ENCODE peak calls at places on chromosome 3, in seven cellular contexts. X, P, H, I, U, A and O are unnamed samples.

GRCh38 chr3:50147861-50148260 is 7.3 kb upstream of the SEMA3F start:
- DNase-seq in U (no peak), P (no peak), A (no peak), H (no peak), X (peak), I (no peak), O (no peak)

GRCh38 chr3:127762077-127762786 is 60.1 kb downstream of the MGLL start:
- DNase-seq in U (no peak), H (no peak), A (no peak), P (no peak), I (no peak), X (no peak), O (no peak)

GRCh38 chr3:119600732-119601131 is 3.0 kb downstream of the PLA1A start:
- DNase-seq in A (peak), U (no peak), H (peak), I (peak), X (peak), P (peak), O (peak)

GRCh38 chr3:53132347-53132746 is 2.1 kb upstream of the RFT1 start:
- DNase-seq in I (no peak), A (no peak), U (no peak), H (no peak), P (peak), X (no peak), O (no peak)

GRCh38 chr3:76643620-76644019 is 396.3 kb upstream of the ROBO2 start:
- DNase-seq in I (no peak), P (no peak), U (no peak), A (no peak), X (no peak), H (no peak), O (no peak)

GRCh38 chr3:191065183-191065805 is 133.7 kb upstream of the OSTN start:
- DNase-seq in P (no peak), H (no peak), X (no peak), A (no peak), I (no peak), U (no peak), O (peak)

GRCh38 chr3:72999971-73000370 is 3.4 kb downstream of the PPP4R2 start:
- DNase-seq in H (no peak), X (no peak), A (no peak), U (no peak), P (no peak), I (no peak), O (no peak)

GRCh38 chr3:129576514-129577345 is 29.7 kb downstream of the PLXND1 start:
- DNase-seq in P (no peak), H (no peak), A (no peak), I (no peak), X (no peak), U (peak), O (no peak)

GRCh38 chr3:124529826-124530571 is 200.3 kb upstream of the UMPS start:
- DNase-seq in X (no peak), U (no peak), A (peak), H (no peak), P (peak), I (no peak), O (peak)

GRCh38 chr3:178421069-178421468 is 115.2 kb upstream of the KCNMB2 start:
- DNase-seq in P (peak), U (no peak), X (no peak), A (no peak), I (no peak), H (no peak), O (no peak)

DNA sequence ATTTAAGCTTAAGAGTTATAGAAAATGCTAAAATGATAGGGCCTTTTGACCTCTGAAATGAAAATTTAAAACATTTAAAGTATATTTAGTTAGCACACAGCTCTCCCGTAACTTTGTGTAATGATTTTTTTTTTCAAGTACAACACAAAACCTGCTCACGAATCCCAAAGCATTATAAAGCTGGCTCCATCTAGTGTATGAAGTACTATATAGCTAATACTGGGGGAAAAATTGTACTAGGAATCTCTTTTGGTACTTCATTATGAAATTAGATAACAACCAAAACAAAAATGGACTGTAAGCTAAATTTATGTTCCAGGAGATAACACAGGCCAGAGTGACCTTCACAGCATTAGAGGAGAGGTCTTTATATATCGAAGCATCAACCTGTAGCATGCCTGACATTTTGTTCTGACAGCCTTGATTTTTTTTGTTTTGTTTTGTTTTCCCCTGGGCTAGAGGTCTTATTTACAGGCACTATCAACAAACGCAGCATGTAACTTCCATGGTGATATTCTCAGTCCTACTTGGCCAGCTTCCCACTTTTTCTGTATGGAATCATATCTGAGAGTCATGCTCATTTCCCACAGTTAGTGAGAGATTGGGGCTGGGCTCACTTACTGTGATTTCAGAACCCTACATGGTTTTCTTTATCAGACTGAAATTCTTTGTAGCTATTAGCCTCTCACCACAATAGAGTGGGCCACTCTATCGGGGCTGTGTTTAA is 116.3 kb downstream of the MITF start:
- DNase-seq in X (peak), U (no peak), H (no peak), I (no peak), A (no peak), P (peak), O (no peak)
- TF ChIP-seq CTCF in X (peak), U (no peak), H (no peak), I (peak), A (peak), P (peak), O (peak)

DNA sequence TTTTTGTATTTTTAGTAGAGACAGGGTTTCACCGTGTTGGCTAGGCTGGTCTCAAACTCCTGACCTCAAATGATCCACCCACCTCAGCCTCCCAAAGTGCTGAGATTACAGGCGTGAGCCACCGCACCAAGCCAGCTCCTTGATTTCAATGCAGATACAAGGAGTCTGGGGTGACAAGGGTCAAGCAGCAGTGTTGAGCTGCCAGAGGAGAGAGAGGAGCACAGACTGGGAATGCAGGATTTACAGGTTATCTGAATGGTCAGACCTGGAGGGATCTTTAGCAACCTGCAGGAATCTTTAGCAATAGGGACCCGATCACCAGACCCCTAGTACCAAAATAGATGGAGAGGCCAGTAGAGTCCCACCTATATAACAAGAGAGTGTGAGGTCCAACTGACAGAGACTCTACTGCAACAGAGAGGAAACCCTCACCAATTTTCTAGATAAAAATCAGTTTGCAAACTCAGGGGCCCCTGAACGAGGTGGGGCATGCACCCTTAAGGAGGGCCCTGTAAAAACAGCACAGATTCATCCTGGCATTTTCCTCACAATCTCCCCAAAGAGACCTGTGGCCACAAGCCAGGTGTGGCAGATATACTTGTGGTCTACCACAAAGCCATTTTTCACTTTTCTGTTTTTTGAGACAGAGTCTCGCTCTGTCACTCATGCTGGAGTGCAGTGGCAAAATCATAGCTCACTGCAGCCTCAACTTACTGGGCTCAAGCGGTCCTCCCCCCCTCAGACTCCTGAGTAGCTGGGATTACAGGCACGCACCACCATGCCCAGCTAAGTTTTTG is 10.7 kb upstream of the SHISA5 start:
- DNase-seq in X (no peak), P (no peak), A (no peak), I (no peak), H (no peak), U (no peak), O (no peak)
- H3K27ac ChIP-seq in X (no peak), P (no peak), A (no peak), I (no peak), H (no peak), U (no peak), O (no peak)

GRCh38 chr3:109177888-109178287 is 41.4 kb downstream of the C3orf85 start:
- DNase-seq in U (no peak), X (no peak), A (no peak), I (no peak), P (peak), H (no peak), O (no peak)
- TF ChIP-seq CTCF in U (no peak), X (no peak), A (no peak), I (no peak), P (no peak), H (no peak), O (no peak)

GRCh38 chr3:23175361-23176073 is 27.6 kb upstream of the UBE2E2 start:
- DNase-seq in I (no peak), A (no peak), H (no peak), X (no peak), P (no peak), U (no peak), O (no peak)
- H3K27ac ChIP-seq in I (no peak), A (no peak), H (no peak), X (no peak), P (no peak), U (no peak), O (no peak)

DNA sequence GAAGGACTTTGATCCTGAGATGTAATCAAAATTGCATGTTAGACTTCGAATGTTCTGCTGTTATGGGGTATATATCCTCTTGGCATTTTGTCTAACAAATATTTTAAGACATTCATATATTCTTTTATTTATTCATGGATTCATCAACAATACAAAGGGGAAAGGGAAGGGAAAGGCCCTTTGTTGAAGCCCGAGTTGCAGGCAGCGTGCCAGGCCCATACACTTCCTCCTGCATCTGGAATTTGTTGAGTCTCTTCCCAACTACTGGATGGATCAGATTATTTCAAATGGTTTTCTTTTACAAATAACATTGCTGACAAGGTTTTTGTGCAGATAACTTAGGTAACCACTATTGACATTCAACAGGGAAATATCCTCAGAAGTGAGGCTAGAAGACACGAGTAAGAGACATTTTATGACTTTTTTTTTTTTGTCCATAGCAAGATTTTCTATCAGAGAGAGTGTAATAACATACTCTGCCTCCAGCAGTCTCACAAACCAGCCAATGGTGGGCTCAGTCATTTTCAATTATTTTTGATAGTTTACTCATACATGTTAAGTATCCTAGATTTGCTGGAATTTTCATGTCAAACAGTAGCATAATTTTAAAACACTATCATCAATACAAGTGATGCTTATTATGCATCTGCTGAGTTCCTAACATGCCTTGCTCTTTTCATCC is 94.3 kb downstream of the RPL39L start:
- DNase-seq in U (no peak), I (no peak), P (no peak), X (peak), A (peak), H (no peak), O (no peak)
- TF ChIP-seq CTCF in U (no peak), I (no peak), P (no peak), X (peak), A (peak), H (no peak), O (no peak)

GRCh38 chr3:151916781-151917180 is 43.3 kb downstream of the SUCNR1 start:
- DNase-seq in U (no peak), A (no peak), X (no peak), P (no peak), I (no peak), H (no peak), O (no peak)

GRCh38 chr3:151923901-151924300 is 50.5 kb downstream of the SUCNR1 start:
- DNase-seq in I (no peak), A (no peak), P (no peak), U (no peak), X (no peak), H (no peak), O (no peak)

GRCh38 chr3:151919446-151919845 is 46.0 kb downstream of the SUCNR1 start:
- DNase-seq in I (no peak), A (no peak), X (no peak), U (no peak), P (no peak), H (no peak), O (no peak)

GRCh38 chr3:151919030-151919328 is 45.5 kb downstream of the SUCNR1 start:
- DNase-seq in P (no peak), H (no peak), X (no peak), I (no peak), A (no peak), U (no peak), O (no peak)

DNA sequence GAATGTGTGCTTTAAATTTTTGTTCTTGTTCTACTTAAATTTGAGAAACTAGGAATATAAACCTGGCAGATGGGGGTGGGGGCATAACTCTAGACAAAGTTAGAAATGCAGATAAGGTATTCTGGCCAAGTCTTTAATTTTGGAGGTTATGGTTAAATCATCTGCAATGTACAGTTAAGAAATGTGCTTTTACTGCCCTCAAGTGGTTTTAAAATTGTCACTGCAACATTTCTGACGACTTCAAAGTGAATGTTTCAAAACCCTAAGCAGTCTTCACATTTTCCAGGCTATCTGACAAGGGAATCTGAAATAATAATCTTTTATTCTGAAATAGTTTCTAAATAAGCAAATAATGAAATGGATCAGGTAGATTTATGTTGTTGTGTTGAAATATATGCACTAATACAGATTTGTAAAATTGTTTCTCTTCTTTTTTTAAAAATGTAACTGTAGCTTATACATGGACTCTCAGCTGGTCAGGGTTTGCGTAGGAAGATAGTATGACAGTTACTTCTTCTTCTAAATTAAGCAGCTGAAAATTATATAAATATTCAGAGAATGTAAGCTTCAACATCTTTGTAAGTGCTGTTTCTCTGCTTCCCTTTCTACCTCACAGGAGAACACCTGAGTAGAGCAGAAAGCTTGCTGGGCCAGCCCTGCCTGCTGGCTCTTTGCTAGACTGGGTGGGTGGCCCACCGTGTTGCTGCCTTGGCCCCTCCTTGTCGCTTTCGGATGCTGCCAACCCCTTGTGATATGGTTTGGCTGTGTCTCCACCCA is 45.0 kb downstream of the SUCNR1 start:
- DNase-seq in X (peak), A (no peak), P (peak), I (no peak), H (peak), U (no peak), O (peak)
- H3K27ac ChIP-seq in X (peak), A (no peak), P (peak), I (no peak), H (no peak), U (no peak), O (no peak)